ENCODE peak calls at places on chromosomes 1 and 21, in four cellular contexts. F is body of pancreas, M is mesenchymal stem cell, V is sigmoid colon. L is an unnamed sample.

GRCh38 chr1:203765029-203765837 is at the start of gene LAX1:
- DNase-seq in F (no peak), M (no peak), V (no peak), L (no peak)

GRCh38 chr1:29382851-29383588 is 146.7 kb downstream of the PTPRU start:
- DNase-seq in F (no peak), M (no peak), V (no peak), L (no peak)

GRCh38 chr1:93177991-93178390 is 2.2 kb downstream of the TMED5 start:
- DNase-seq in F (no peak), M (peak; percentile 55), V (no peak), L (no peak)

GRCh38 chr1:33301273-33301984 is 19.5 kb downstream of the A3GALT2 start:
- DNase-seq in F (peak; percentile 15), M (peak; percentile 50), V (peak; percentile 77), L (no peak)

GRCh38 chr1:223358826-223359225 is 5.2 kb downstream of the SUSD4 start:
- DNase-seq in F (no peak), M (no peak), V (no peak), L (no peak)

GRCh38 chr1:146036990-146037646 is 15.6 kb upstream of the HJV start:
- DNase-seq in F (peak; percentile 89), M (peak; percentile 95), V (peak; percentile 91), L (peak; percentile 79)

GRCh38 chr1:206502813-206503212 is 4.5 kb upstream of the RASSF5 start:
- DNase-seq in F (no peak), M (peak; percentile 44), V (no peak), L (no peak)

GRCh38 chr1:93842750-93843500 is 36.1 kb downstream of the DNTTIP2 start:
- DNase-seq in F (no peak), M (no peak), V (no peak), L (no peak)

GRCh38 chr1:96710708-96711477 is 10.7 kb upstream of the PTBP2 start:
- DNase-seq in F (no peak), M (peak; percentile 27), V (no peak), L (no peak)

GRCh38 chr21:27246741-27247140 is 279.9 kb upstream of the ADAMTS5 start:
- DNase-seq in F (no peak), M (peak; percentile 37), V (no peak), L (no peak)

GRCh38 chr1:22526677-22527076 is 36.6 kb upstream of the EPHA8 start:
- DNase-seq in F (no peak), M (no peak), V (no peak), L (no peak)

GRCh38 chr1:29331309-29331708 is 95.0 kb downstream of the PTPRU start:
- DNase-seq in F (no peak), M (no peak), V (no peak), L (no peak)

GRCh38 chr21:42833439-42833815 is 45.9 kb downstream of the WDR4 start:
- DNase-seq in F (no peak), M (peak; percentile 29), V (no peak), L (peak; percentile 16)

GRCh38 chr21:45431781-45432572 is 27.0 kb downstream of the COL18A1 start:
- DNase-seq in F (no peak), M (no peak), V (no peak), L (no peak)

GRCh38 chr1:202045699-202046098 is 35.3 kb downstream of the ELF3 start:
- DNase-seq in F (no peak), M (no peak), V (no peak), L (no peak)

GRCh38 chr1:205810448-205811157 is 2.4 kb downstream of the SLC41A1 start:
- DNase-seq in F (no peak), M (peak; percentile 26), V (no peak), L (no peak)

GRCh38 chr1:32273389-32274208 is 18.3 kb upstream of the HDAC1 start:
- DNase-seq in F (peak; percentile 22), M (peak; percentile 27), V (no peak), L (no peak)

GRCh38 chr1:22966309-22966708 is 6.4 kb downstream of the LACTBL1 start:
- DNase-seq in F (no peak), M (no peak), V (no peak), L (no peak)

DNA sequence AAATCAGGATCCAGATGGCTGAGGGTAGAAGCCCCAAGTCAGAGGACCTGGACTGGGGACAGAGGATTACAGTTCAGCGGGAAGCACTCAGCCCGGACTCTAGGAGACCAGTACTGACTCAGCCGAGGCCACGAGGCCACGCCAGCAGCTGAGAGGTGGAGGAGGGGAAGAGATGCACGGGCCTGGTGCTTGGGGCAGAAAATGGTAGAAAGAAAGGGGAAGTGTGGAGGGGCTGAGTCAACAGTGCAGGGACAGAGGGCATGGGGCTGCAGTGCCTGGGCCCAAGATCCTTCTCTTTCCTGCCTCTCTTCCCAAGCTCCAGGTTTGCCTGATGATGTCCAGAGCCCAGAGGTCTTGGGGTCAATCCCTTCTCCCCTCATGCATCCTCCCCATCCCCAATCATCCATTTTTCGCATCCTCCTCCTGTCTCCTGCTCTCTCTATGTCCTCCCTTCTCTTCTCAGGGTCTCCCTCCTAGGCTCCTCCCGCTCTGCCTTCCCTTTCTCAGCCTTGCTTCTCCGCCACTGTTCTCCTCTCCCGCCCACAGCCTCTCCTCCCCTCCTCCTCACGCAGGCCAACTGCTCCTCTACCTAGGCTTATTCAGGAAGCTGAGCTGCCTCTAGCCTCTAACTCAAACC is 7.7 kb downstream of the ARHGEF2 start:
- DNase-seq in F (no peak), M (peak; percentile 89), V (peak; percentile 87), L (peak; percentile 87)
- H3K4me3 ChIP-seq in F (no peak overlapping the region), M (peak overlapping the region; percentile 37), V (no peak overlapping the region), L (no peak overlapping the region)

GRCh38 chr1:35187816-35188342 is 5.1 kb downstream of the SFPQ start:
- DNase-seq in F (no peak), M (no peak), V (no peak), L (no peak)
- H3K4me3 ChIP-seq in F (no peak overlapping the region), M (no peak overlapping the region), V (no peak overlapping the region), L (no peak overlapping the region)

DNA sequence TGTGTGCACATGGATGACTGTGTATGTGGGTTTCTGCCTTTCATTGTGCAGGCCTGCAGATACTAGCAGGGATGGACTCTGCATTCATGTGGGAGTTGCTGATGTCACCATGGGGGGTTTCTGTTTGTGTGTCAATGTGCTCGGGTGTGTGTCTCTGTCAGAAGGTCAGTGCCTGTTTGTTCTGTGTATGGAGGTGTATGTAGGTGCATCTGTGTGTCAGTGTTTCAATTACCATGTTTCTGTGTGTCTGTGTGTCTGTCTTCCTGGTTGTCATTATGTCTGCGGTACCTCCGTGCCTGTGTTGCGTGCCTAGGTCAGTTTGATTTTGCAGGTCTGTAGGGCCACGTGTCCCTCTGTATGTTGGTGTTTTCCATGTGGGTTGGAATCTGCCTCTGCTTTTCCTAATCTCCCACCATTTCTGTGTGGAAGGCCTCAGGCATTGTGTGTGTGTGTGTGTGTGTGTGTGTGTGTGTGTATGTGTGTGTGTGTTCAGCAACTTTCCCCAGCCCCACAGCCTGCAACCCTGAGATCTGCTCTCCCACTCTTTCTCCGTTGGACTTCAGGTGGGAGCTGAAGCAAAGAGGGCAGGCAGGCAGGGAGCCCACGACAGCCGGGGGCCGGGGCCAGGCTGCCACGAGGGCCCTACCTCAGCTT is 36.7 kb upstream of the WASF2 start:
- DNase-seq in F (no peak), M (peak; percentile 60), V (no peak), L (no peak)
- H3K4me3 ChIP-seq in F (no peak overlapping the region), M (no peak overlapping the region), V (peak overlapping the region; percentile 53), L (no peak overlapping the region)

DNA sequence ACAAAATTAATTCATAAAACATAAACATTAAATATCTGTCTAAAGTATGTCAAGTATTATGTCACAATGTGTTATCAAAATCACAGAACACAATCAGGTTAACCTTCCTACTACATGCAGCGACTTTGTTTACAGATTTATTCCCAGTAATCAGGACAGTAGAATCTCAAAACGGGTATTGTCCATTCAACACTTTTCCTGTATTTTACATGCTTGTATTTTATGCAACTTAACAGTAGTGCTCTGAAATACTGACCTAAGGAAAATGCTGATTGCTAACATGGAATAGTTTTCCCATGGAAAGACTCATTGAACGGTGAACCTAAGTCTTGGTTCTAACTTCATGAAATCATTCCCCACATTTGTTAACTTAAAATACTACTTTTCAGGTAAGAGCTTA is 2.3 kb downstream of the SERBP1 start:
- DNase-seq in F (no peak), M (no peak), V (no peak), L (no peak)
- H3K4me3 ChIP-seq in F (peak overlapping the region; percentile 2), M (peak overlapping the region; percentile 98), V (peak overlapping the region; percentile 83), L (peak overlapping the region; percentile 79)

GRCh38 chr21:34891610-34891943 is 157.5 kb downstream of the RUNX1 start:
- DNase-seq in F (no peak), M (no peak), V (no peak), L (no peak)
- H3K4me3 ChIP-seq in F (no peak overlapping the region), M (peak overlapping the region; percentile 85), V (peak overlapping the region; percentile 79), L (peak overlapping the region; percentile 75)

GRCh38 chr1:227654858-227655752 is 80.0 kb downstream of the JMJD4 start:
- DNase-seq in F (no peak), M (peak; percentile 3), V (no peak), L (no peak)
- H3K4me3 ChIP-seq in F (no peak overlapping the region), M (peak overlapping the region; percentile 60), V (no peak overlapping the region), L (no peak overlapping the region)

DNA sequence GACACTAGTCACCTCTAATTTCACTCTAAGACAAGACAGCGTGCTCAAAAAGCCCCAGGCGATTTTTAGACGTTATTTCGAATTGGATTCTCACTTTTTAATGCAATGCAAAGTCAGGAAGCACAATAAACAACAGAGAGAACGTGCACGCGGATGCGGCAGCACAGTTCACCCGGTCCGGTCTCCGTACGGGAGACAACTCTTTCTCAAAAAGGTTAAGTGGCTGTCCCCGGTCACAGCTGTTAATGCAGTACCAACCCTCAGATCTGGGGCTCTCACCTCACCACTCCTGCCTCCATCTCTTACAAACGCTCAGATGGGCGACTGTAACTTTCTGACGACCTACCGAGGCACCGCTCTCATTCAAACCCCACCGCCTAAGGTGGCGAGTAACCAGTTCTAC is 1.2 kb downstream of the HP1BP3 start:
- DNase-seq in F (no peak), M (no peak), V (no peak), L (no peak)
- H3K4me3 ChIP-seq in F (peak overlapping the region; percentile 82), M (peak overlapping the region; percentile 100), V (peak overlapping the region; percentile 98), L (peak overlapping the region; percentile 91)